ENCODE peak calls at places on chromosomes 3 and 15, in four cellular contexts. I is pulmonary artery endothelial cell, V is GDM1, A is iPS-NIHi11. B is an unnamed sample.

GRCh38 chr15:89533861-89534544 is 37.6 kb upstream of the RHCG start:
- DNase-seq in V (no peak), I (no peak), A (no peak), B (no peak)

GRCh38 chr15:77181305-77182074 is 110.6 kb upstream of the TSPAN3 start:
- DNase-seq in V (no peak), I (no peak), A (no peak), B (no peak)

GRCh38 chr15:65824941-65825544 is 33.0 kb upstream of the DENND4A start:
- DNase-seq in I (no peak), V (no peak), A (no peak), B (no peak)

GRCh38 chr3:24259901-24260512 is 234.6 kb downstream of the THRB start:
- DNase-seq in I (no peak), V (no peak), A (no peak), B (no peak)

GRCh38 chr3:132871956-132872355 is 149.7 kb upstream of the NPHP3 start:
- DNase-seq in A (no peak), I (no peak), V (no peak), B (no peak)

GRCh38 chr15:61033938-61034792 is 194.9 kb downstream of the RORA start:
- DNase-seq in A (no peak), I (no peak), V (no peak), B (no peak)

GRCh38 chr3:27357665-27358258 is 11.4 kb downstream of the NEK10 start:
- DNase-seq in I (peak), A (peak), V (peak), B (peak)

GRCh38 chr15:74725241-74725774 is at the start of gene CYP1A1:
- DNase-seq in I (no peak), V (no peak), A (peak), B (peak)

GRCh38 chr3:71398157-71398836 is 185.2 kb downstream of the FOXP1 start:
- DNase-seq in A (no peak), I (no peak), V (no peak), B (no peak)

GRCh38 chr3:134620476-134621115 is 30.2 kb downstream of the KY start:
- DNase-seq in A (no peak), V (no peak), I (no peak), B (peak)

GRCh38 chr3:65888980-65889706 is 149.6 kb downstream of the MAGI1 start:
- DNase-seq in I (peak), A (no peak), V (no peak), B (no peak)

GRCh38 chr3:54756330-54756731 is 171.5 kb downstream of the LRTM1 start:
- DNase-seq in I (no peak), V (no peak), A (no peak), B (no peak)

GRCh38 chr15:39367591-39367990 is 213.3 kb upstream of the THBS1 start:
- DNase-seq in I (no peak), V (no peak), A (no peak), B (no peak)

GRCh38 chr15:29143293-29143692 is 126.3 kb downstream of the NSMCE3 start:
- DNase-seq in I (no peak), A (no peak), V (no peak), B (no peak)

GRCh38 chr3:183328823-183329222 is 75.8 kb downstream of the B3GNT5 start:
- DNase-seq in I (no peak), A (no peak), V (no peak), B (no peak)